ENCODE peak calls at places on chromosomes 11 and 22, in five cellular contexts. C is breast epithelium, P is HepG2, K is HCT116, V is transverse colon. E is an unnamed sample.
A peak's percentile ranks its signal among the peaks of the same experiment; 100 is the strongest.

GRCh38 chr11:34151166-34151565 is 45.7 kb downstream of the NAT10 start:
- DNase-seq in P (no peak), K (no peak), C (no peak), V (no peak), E (no peak)

GRCh38 chr11:17813391-17814059 is 78.9 kb downstream of the KCNC1 start:
- DNase-seq in C (no peak), V (no peak), K (no peak), P (no peak), E (no peak)

GRCh38 chr11:74397531-74398243 is 546 bp downstream of the PGM2L1 start:
- DNase-seq in K (peak; percentile 48), V (peak; percentile 62), C (no peak), P (peak; percentile 21), E (peak; percentile 33)

GRCh38 chr11:116558504-116559252 is 214.1 kb downstream of the BUD13 start:
- DNase-seq in K (no peak), C (no peak), P (no peak), V (no peak), E (no peak)

GRCh38 chr11:76621866-76622265 is 48.7 kb downstream of the LRRC32 start:
- DNase-seq in P (no peak), K (no peak), V (no peak), C (no peak), E (no peak)

GRCh38 chr11:75588067-75588481 is 26.0 kb downstream of the SERPINH1 start:
- DNase-seq in P (peak; percentile 61), V (no peak), C (no peak), K (no peak), E (no peak)

GRCh38 chr11:48093795-48094642 is 113.7 kb downstream of the PTPRJ start:
- DNase-seq in C (no peak), K (no peak), V (no peak), P (peak; percentile 77), E (no peak)

GRCh38 chr22:46780453-46780852 is 18.0 kb downstream of the TBC1D22A start:
- DNase-seq in K (no peak), C (no peak), V (no peak), P (no peak), E (no peak)

GRCh38 chr11:91404344-91404743 is 820.3 kb upstream of the FAT3 start:
- DNase-seq in K (no peak), P (no peak), V (no peak), C (no peak), E (no peak)

GRCh38 chr11:69683764-69684333 is 8.7 kb upstream of the LTO1 start:
- DNase-seq in C (no peak), V (peak; percentile 27), P (peak; percentile 80), K (no peak), E (peak; percentile 42)

GRCh38 chr11:134074346-134074745 is 5.5 kb downstream of the JAM3 start:
- DNase-seq in K (no peak), V (no peak), C (no peak), P (no peak), E (no peak)

GRCh38 chr11:70472240-70472639 is 73.9 kb downstream of the CTTN start:
- DNase-seq in V (no peak), K (no peak), C (no peak), P (no peak), E (no peak)

GRCh38 chr11:96486890-96487633 is 97.2 kb downstream of the JRKL start:
- DNase-seq in K (no peak), C (no peak), P (peak; percentile 84), V (peak; percentile 59), E (peak; percentile 49)

GRCh38 chr11:96272542-96273306 is 70.3 kb downstream of the MAML2 start:
- DNase-seq in P (no peak), V (no peak), K (no peak), C (peak; percentile 60), E (peak; percentile 55)

GRCh38 chr11:83865636-83866461 is 579.7 kb upstream of the CCDC90B start:
- DNase-seq in C (no peak), K (no peak), P (no peak), V (no peak), E (no peak)

GRCh38 chr11:8533332-8533731 is 60.7 kb downstream of the STK33 start:
- DNase-seq in K (no peak), C (no peak), V (no peak), P (no peak), E (no peak)

GRCh38 chr11:79026803-79027445 is 413.9 kb downstream of the TENM4 start:
- DNase-seq in C (no peak), P (no peak), V (no peak), K (no peak), E (no peak)

GRCh38 chr11:73257342-73258103 is 14.6 kb upstream of the P2RY6 start:
- DNase-seq in K (peak; percentile 27), P (peak; percentile 39), C (peak; percentile 52), V (no peak), E (peak; percentile 25)

GRCh38 chr22:26188341-26188740 is 19.1 kb downstream of the SEZ6L start:
- DNase-seq in C (no peak), K (no peak), V (no peak), P (no peak), E (no peak)

GRCh38 chr11:58770627-58771457 is 39.1 kb upstream of the GLYAT start:
- DNase-seq in V (no peak), C (no peak), P (no peak), K (peak; percentile 67), E (no peak)

GRCh38 chr11:101686514-101686913 is 102.7 kb upstream of the TRPC6 start:
- DNase-seq in C (no peak), V (no peak), K (peak; percentile 3), P (no peak), E (no peak)

GRCh38 chr11:64742940-64743590 is 877 bp downstream of the RASGRP2 start:
- DNase-seq in V (peak; percentile 80), K (no peak), C (no peak), P (no peak), E (peak; percentile 79)

GRCh38 chr22:33811686-33812085 is 108.6 kb downstream of the LARGE1 start:
- DNase-seq in V (peak; percentile 56), C (peak; percentile 19), K (no peak), P (no peak), E (no peak)

GRCh38 chr11:14638561-14638960 is 5.0 kb upstream of the PDE3B start:
- DNase-seq in V (peak; percentile 16), K (no peak), C (no peak), P (no peak), E (no peak)

DNA sequence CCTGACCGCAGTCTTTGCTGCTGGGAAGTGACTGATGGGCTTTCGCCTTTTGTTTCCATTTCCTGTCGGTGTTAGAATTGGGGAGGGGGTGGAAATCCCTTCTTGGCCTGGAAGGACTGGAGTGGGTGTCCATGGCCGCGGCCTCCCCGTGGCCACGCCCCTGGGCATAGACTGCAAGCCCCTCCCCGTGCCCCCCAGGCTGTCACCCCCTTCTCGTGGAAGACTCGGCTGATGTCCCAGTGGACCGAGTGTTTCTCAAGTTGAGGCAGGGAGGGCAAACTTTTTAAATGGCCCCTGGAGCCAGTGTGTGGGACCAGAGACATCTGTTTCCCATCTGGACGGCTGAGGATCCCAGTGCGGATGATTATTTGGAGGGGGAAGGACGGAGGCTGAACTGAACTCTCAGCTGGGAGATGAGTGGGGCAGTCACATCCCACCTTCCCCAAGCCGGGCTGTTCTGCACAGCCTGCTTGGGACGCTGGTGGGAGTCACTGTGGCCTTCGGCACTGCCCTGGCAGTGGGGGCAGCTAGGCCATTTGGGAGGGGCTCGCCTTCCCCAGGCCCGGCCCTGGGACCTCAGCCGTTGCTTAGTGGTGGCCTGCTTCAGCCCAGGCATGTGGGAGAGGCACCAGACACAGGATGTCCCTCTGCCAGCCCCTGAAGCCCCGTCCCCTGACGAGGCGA is 1.6 kb downstream of the CD81 start:
- DNase-seq in K (no peak), P (no peak), V (no peak), C (no peak), E (no peak)
- TF ChIP-seq POLR2AphosphoS5 in K (no peak), P (no peak), V (peak; percentile 19), C (no peak), E (no peak)

DNA sequence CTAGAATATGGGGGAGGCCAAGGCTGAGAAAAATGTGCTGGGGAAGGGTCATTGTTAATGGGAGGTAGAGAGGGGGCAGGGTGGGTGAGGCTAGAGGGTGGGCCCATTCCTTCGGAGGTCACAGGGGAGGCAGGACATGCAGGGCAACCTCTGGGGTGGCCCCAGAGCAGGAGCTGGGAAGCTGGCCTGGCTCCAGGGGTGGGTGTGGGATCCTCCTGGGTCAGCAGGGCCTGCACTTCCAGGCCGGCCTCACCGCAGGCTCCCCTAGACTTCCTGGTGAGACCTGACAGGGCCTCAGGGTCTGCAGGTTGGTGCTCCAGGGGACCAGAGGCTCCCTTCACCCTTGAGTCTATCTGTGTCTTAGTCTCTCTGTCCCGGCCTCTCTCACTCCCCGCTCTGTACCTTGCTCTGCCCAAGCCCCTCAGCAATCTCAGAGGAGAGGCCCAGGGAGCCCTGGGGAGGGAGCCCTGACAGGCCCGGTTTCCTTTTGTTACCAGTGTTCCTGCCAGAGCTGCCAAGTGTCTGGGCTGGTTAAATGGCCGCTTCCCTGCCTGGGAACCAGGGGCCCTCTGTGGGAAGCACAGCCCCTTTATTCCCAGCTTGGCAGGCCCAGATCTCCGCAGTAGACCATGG is 13.8 kb downstream of the CD82 start:
- DNase-seq in V (no peak), K (no peak), C (no peak), P (no peak), E (no peak)
- H3K27ac ChIP-seq in V (no peak overlapping the region), K (no peak overlapping the region), C (peak overlapping the region; percentile 88), P (no peak overlapping the region), E (peak overlapping the region; percentile 38)

GRCh38 chr22:49961601-49962011 is 1.0 kb downstream of the PIM3 start:
- DNase-seq in C (no peak), V (no peak), P (no peak), K (no peak), E (no peak)
- TF ChIP-seq POLR2A in C (no peak), V (peak; percentile 32), P (no peak), K (no peak), E (no peak)

GRCh38 chr22:19455033-19455432 is 7.5 kb upstream of the C22orf39 start:
- DNase-seq in K (no peak), C (no peak), V (no peak), P (no peak), E (no peak)

GRCh38 chr22:19453718-19454117 is 6.2 kb upstream of the C22orf39 start:
- DNase-seq in K (no peak), C (no peak), V (no peak), P (no peak), E (no peak)

GRCh38 chr22:19454156-19454555 is 6.6 kb upstream of the C22orf39 start:
- DNase-seq in K (no peak), V (no peak), P (no peak), C (no peak), E (no peak)

GRCh38 chr22:19456541-19456940 is 9.0 kb upstream of the C22orf39 start:
- DNase-seq in P (no peak), C (no peak), V (no peak), K (no peak), E (no peak)

GRCh38 chr22:19455585-19456370 is 8.3 kb upstream of the C22orf39 start:
- DNase-seq in C (no peak), K (no peak), P (no peak), V (no peak), E (no peak)
- TF ChIP-seq POLR2AphosphoS5 in C (no peak), K (no peak), P (no peak), V (no peak), E (no peak)